ENCODE peak calls at places on chromosomes 16 and 17, in seven cellular contexts. M is cardiac fibroblast; H is BJ; B is NB4; Z is CD8-positive, alpha-beta T cell; F is fibroblast of pulmonary artery; Q is fibroblast of mammary gland. J is an unnamed sample.

GRCh38 chr17:29138184-29138955 is 41.8 kb downstream of the MYO18A start:
- DNase-seq in M (no peak), H (no peak), B (no peak), Z (peak), F (no peak), Q (peak), J (no peak)

GRCh38 chr16:65120811-65121721 is 797 bp downstream of the CDH11 start:
- DNase-seq in M (peak), H (no peak), B (no peak), Z (no peak), F (peak), Q (no peak), J (peak)

GRCh38 chr17:4509402-4509801 is 10.7 kb downstream of the SPNS2 start:
- DNase-seq in M (no peak), H (no peak), B (peak), Z (no peak), F (no peak), Q (no peak), J (peak)

GRCh38 chr17:67520916-67521772 is 144.1 kb downstream of the PITPNC1 start:
- DNase-seq in M (no peak), H (no peak), B (peak), Z (no peak), F (no peak), Q (peak), J (no peak)

GRCh38 chr16:29789775-29790182 is 772 bp upstream of the KIF22 start:
- DNase-seq in M (no peak), H (no peak), B (no peak), Z (no peak), F (no peak), Q (no peak), J (no peak)

GRCh38 chr16:21523411-21524067 is 75.8 kb upstream of the METTL9 start:
- DNase-seq in M (no peak), H (no peak), B (no peak), Z (no peak), F (no peak), Q (no peak), J (no peak)

GRCh38 chr17:58484600-58484999 is 3.6 kb downstream of the HSF5 start:
- DNase-seq in M (no peak), H (no peak), B (no peak), Z (no peak), F (no peak), Q (no peak), J (no peak)

GRCh38 chr16:53757971-53758609 is 54.1 kb downstream of the FTO start:
- DNase-seq in M (no peak), H (no peak), B (no peak), Z (no peak), F (no peak), Q (no peak), J (no peak)

GRCh38 chr17:27217631-27218030 is 76.3 kb upstream of the WSB1 start:
- DNase-seq in M (no peak), H (no peak), B (no peak), Z (no peak), F (no peak), Q (no peak), J (no peak)

GRCh38 chr17:43568506-43569082 is 22.5 kb upstream of the ETV4 start:
- DNase-seq in M (no peak), H (no peak), B (no peak), Z (no peak), F (no peak), Q (no peak), J (no peak)

GRCh38 chr17:34306466-34306865 is 12.8 kb upstream of the CCL8 start:
- DNase-seq in M (peak), H (no peak), B (peak), Z (no peak), F (peak), Q (peak), J (peak)

GRCh38 chr17:8479431-8479947 is 43.8 kb downstream of the NDEL1 start:
- DNase-seq in M (peak), H (peak), B (no peak), Z (no peak), F (peak), Q (peak), J (peak)

GRCh38 chr17:35046740-35047283 is 16.7 kb downstream of the RFFL start:
- DNase-seq in M (peak), H (no peak), B (peak), Z (peak), F (peak), Q (peak), J (peak)

GRCh38 chr17:75625813-75626486 is 7.3 kb upstream of the SMIM5 start:
- DNase-seq in M (peak), H (no peak), B (peak), Z (no peak), F (peak), Q (peak), J (no peak)

GRCh38 chr16:19776147-19776546 is 58.1 kb downstream of the IQCK start:
- DNase-seq in M (no peak), H (no peak), B (no peak), Z (no peak), F (no peak), Q (no peak), J (no peak)

GRCh38 chr17:17782425-17783120 is 54.2 kb downstream of the SREBF1 start:
- DNase-seq in M (no peak), H (no peak), B (peak), Z (no peak), F (no peak), Q (no peak), J (peak)

GRCh38 chr16:86975445-86975844 is 341.7 kb downstream of the C16orf95 start:
- DNase-seq in M (peak), H (no peak), B (peak), Z (no peak), F (peak), Q (peak), J (peak)

GRCh38 chr17:51801626-51802025 is 356.9 kb downstream of the CA10 start:
- DNase-seq in M (no peak), H (no peak), B (no peak), Z (no peak), F (no peak), Q (no peak), J (no peak)

GRCh38 chr16:72689851-72690250 is 358.1 kb downstream of the ZFHX3 start:
- DNase-seq in M (peak), H (no peak), B (no peak), Z (no peak), F (peak), Q (peak), J (no peak)

GRCh38 chr17:60080545-60080944 is 1.8 kb upstream of the HEATR6 start:
- DNase-seq in M (no peak), H (no peak), B (no peak), Z (no peak), F (no peak), Q (no peak), J (no peak)

GRCh38 chr16:11345040-11345862 is at the start of gene RMI2:
- DNase-seq in M (peak), H (peak), B (peak), Z (peak), F (peak), Q (peak), J (peak)

GRCh38 chr16:27096375-27096774 is 29.6 kb downstream of the C16orf82 start:
- DNase-seq in M (no peak), H (no peak), B (no peak), Z (no peak), F (no peak), Q (no peak), J (no peak)

GRCh38 chr16:14056970-14057369 is 14.1 kb upstream of the MRTFB start:
- DNase-seq in M (peak), H (no peak), B (no peak), Z (no peak), F (peak), Q (peak), J (peak)

GRCh38 chr17:226108-226772 is 44.8 kb upstream of the DOC2B start:
- DNase-seq in M (no peak), H (no peak), B (no peak), Z (no peak), F (no peak), Q (no peak), J (no peak)

GRCh38 chr16:83578146-83578545 is 229.6 kb upstream of the HSBP1 start:
- DNase-seq in M (no peak), H (no peak), B (no peak), Z (no peak), F (no peak), Q (no peak), J (no peak)

GRCh38 chr17:41404024-41404651 is 6.7 kb upstream of the KRT31 start:
- DNase-seq in M (peak), H (peak), B (peak), Z (no peak), F (peak), Q (peak), J (peak)

GRCh38 chr16:80743273-80743672 is 61.1 kb downstream of the CDYL2 start:
- DNase-seq in M (peak), H (no peak), B (no peak), Z (no peak), F (no peak), Q (no peak), J (no peak)

GRCh38 chr17:50371526-50371925 is 1.5 kb downstream of the MRPL27 start:
- DNase-seq in M (no peak), H (no peak), B (no peak), Z (no peak), F (no peak), Q (no peak), J (no peak)

GRCh38 chr17:65403616-65404015 is 157.8 kb downstream of the AXIN2 start:
- DNase-seq in M (no peak), H (no peak), B (no peak), Z (no peak), F (no peak), Q (no peak), J (no peak)

GRCh38 chr17:50218071-50218759 is 16.8 kb upstream of the COL1A1 start:
- DNase-seq in M (peak), H (no peak), B (no peak), Z (no peak), F (peak), Q (peak), J (peak)

GRCh38 chr16:65315004-65315398 is 193.1 kb upstream of the CDH11 start:
- DNase-seq in M (peak), H (no peak), B (no peak), Z (no peak), F (peak), Q (peak), J (peak)

GRCh38 chr16:18800674-18801196 is 614 bp downstream of the ARL6IP1 start:
- DNase-seq in M (peak), H (no peak), B (peak), Z (no peak), F (peak), Q (peak), J (peak)

GRCh38 chr17:7213895-7214299 is 5.7 kb downstream of the DLG4 start:
- DNase-seq in M (peak), H (no peak), B (peak), Z (no peak), F (peak), Q (peak), J (peak)

GRCh38 chr16:13448346-13448745 is 471.6 kb upstream of the ERCC4 start:
- DNase-seq in M (no peak), H (no peak), B (no peak), Z (no peak), F (no peak), Q (no peak), J (no peak)

GRCh38 chr16:77721752-77722314 is 481 bp upstream of the NUDT7 start:
- DNase-seq in M (no peak), H (no peak), B (no peak), Z (no peak), F (no peak), Q (no peak), J (no peak)

GRCh38 chr17:81018044-81018802 is 16.7 kb upstream of the BAIAP2 start:
- DNase-seq in M (peak), H (no peak), B (peak), Z (peak), F (peak), Q (peak), J (peak)

GRCh38 chr17:19533036-19533717 is 477 bp upstream of the SLC47A1 start:
- DNase-seq in M (no peak), H (no peak), B (no peak), Z (no peak), F (no peak), Q (no peak), J (no peak)
- H3K4me3 ChIP-seq in M (peak), H (peak), B (no peak), Z (no peak), F (peak), Q (no peak), J (no peak)

GRCh38 chr16:70465999-70466811 is 11.8 kb downstream of the FCSK start:
- DNase-seq in M (no peak), H (no peak), B (peak), Z (no peak), F (no peak), Q (no peak), J (no peak)

GRCh38 chr16:70466812-70467090 is 12.4 kb downstream of the FCSK start:
- DNase-seq in M (no peak), H (no peak), B (no peak), Z (no peak), F (no peak), Q (no peak), J (no peak)

GRCh38 chr16:70468776-70469525 is 14.6 kb downstream of the FCSK start:
- DNase-seq in M (no peak), H (no peak), B (no peak), Z (no peak), F (no peak), Q (no peak), J (no peak)

GRCh38 chr16:70467608-70468007 is 13.2 kb downstream of the FCSK start:
- DNase-seq in M (no peak), H (no peak), B (no peak), Z (no peak), F (no peak), Q (no peak), J (no peak)

DNA sequence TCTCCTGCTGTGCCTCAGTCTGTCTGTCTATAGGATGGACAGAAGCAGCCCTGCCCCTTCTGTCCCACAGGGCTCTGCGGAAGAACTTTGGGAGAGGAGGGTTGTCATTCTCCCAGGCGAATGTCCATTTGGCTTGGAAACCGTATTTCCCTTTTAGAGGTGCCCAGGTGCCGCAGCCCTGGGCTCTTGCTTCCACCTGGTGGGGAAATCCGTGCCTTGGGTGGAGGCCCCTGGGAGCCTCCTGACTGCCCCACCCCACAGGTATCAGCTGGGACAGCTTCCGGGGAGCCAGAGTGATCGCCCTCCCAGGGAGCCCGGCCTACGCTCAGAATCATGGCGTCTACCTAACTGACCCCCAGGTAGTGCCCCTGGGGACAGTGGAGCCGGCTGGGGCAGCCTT is 12.7 kb downstream of the FCSK start:
- DNase-seq in M (no peak), H (no peak), B (no peak), Z (no peak), F (no peak), Q (no peak), J (no peak)
- TF ChIP-seq CTCF in M (no peak), H (no peak), B (no peak), Z (no peak), F (no peak), Q (no peak), J (no peak)

GRCh38 chr17:63275318-63275967 is 170.7 kb downstream of the CYB561 start:
- DNase-seq in M (peak), H (peak), B (peak), Z (no peak), F (peak), Q (peak), J (peak)

GRCh38 chr17:63276821-63277220 is 169.3 kb downstream of the CYB561 start:
- DNase-seq in M (peak), H (no peak), B (no peak), Z (no peak), F (no peak), Q (peak), J (peak)

GRCh38 chr17:63276376-63276775 is 169.7 kb downstream of the CYB561 start:
- DNase-seq in M (no peak), H (no peak), B (no peak), Z (no peak), F (no peak), Q (no peak), J (no peak)

GRCh38 chr17:63277629-63278028 is 168.5 kb downstream of the CYB561 start:
- DNase-seq in M (peak), H (no peak), B (no peak), Z (no peak), F (peak), Q (peak), J (no peak)

GRCh38 chr17:63275968-63276349 is 170.1 kb downstream of the CYB561 start:
- DNase-seq in M (peak), H (no peak), B (peak), Z (no peak), F (peak), Q (peak), J (no peak)
- H3K4me3 ChIP-seq in M (no peak), H (no peak), B (no peak), Z (no peak), F (no peak), Q (no peak), J (no peak)

GRCh38 chr16:59047114-59047513 is 313.0 kb upstream of the GOT2 start:
- DNase-seq in M (no peak), H (no peak), B (peak), Z (no peak), F (no peak), Q (no peak), J (no peak)
- TF ChIP-seq CTCF in M (no peak), H (no peak), B (no peak), Z (no peak), F (no peak), Q (no peak), J (no peak)

GRCh38 chr16:68075980-68076379 is 9.2 kb upstream of the NFATC3 start:
- DNase-seq in M (no peak), H (no peak), B (no peak), Z (no peak), F (no peak), Q (no peak), J (no peak)
- H3K4me3 ChIP-seq in M (no peak), H (no peak), B (no peak), Z (no peak), F (no peak), Q (no peak), J (no peak)

DNA sequence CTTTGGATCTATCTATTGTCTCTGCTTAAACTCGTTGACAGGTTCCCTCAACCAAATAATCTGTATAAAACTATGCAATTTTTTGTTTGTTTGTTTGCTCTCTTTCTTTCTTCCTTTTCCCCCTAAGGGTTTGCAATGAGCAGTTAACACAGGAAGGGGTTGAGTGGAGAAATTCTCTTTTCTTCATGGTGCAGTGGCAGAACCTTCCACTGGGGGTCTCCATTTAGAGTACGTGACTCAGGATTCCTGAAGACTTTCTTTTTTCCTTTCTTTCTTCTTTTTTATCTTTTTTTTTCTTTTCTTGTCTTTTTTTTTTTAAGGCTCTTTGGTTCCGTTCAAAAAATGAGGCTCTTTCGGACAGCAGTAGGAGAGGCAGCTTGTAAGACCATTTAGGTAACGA is 19.5 kb upstream of the RBFOX1 start:
- DNase-seq in M (peak), H (no peak), B (peak), Z (no peak), F (no peak), Q (no peak), J (no peak)
- TF ChIP-seq CTCF in M (peak), H (no peak), B (peak), Z (no peak), F (no peak), Q (peak), J (peak)

DNA sequence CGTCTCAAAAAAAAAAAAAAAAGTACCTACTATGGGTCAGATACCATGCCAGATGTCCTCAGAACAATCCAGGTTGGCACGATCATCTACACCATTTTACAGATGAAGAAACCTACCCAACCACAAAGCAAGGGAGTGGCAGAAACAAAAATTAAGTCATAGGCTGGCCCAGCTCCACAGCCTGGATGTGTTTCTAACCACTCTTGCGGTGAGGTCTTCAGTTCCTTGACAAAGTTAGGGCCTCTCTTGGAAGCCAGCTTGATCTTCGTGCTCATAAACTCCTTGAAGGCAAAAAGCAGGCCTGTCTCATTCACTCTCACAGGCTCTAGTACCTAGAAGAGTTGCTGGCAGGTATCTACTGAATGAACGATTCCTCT is 6.2 kb downstream of the GGA2 start:
- DNase-seq in M (peak), H (peak), B (no peak), Z (no peak), F (peak), Q (peak), J (peak)
- H3K4me3 ChIP-seq in M (no peak), H (no peak), B (no peak), Z (no peak), F (no peak), Q (no peak), J (no peak)

GRCh38 chr17:72529386-72529785 is 408.6 kb downstream of the SOX9 start:
- DNase-seq in M (no peak), H (no peak), B (no peak), Z (no peak), F (no peak), Q (no peak), J (peak)

GRCh38 chr17:72528683-72529082 is 407.9 kb downstream of the SOX9 start:
- DNase-seq in M (no peak), H (no peak), B (no peak), Z (no peak), F (no peak), Q (no peak), J (no peak)

GRCh38 chr17:72525225-72525988 is 404.6 kb downstream of the SOX9 start:
- DNase-seq in M (no peak), H (no peak), B (no peak), Z (no peak), F (no peak), Q (no peak), J (no peak)

GRCh38 chr17:72530409-72530808 is 409.6 kb downstream of the SOX9 start:
- DNase-seq in M (no peak), H (no peak), B (no peak), Z (no peak), F (no peak), Q (no peak), J (no peak)

DNA sequence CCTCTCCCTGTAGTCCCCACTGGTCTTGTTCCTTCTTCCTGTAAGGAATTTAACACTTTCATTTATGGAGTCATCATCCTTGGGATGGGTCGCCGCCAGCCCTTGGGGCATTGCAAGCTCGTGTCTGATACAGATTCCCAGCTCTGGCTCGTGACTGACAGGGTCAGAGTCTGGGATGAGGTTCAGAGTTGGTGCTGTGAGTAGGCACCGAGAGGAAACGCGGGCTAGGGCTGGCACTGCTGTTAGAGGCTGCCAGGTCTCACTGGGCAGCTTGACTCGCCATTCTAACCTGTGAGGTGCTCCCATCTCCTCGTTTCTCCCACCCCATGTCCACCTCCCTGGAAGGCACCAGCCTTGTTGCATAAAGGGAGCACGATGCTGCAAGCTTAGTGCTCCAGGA is 407.0 kb downstream of the SOX9 start:
- DNase-seq in M (no peak), H (no peak), B (no peak), Z (no peak), F (no peak), Q (no peak), J (no peak)
- TF ChIP-seq CTCF in M (no peak), H (no peak), B (no peak), Z (no peak), F (no peak), Q (no peak), J (no peak)